ENCODE peak calls at places on chromosome 21, in six cellular contexts. One of them, this sample, is unnamed.

GRCh38 chr21:15730484-15731242 is 881 bp downstream of the USP25 start:
- DNase-seq in D341Med: no peak
- DNase-seq in epithelial cell of proximal tubule: no peak
- DNase-seq in cardiac septum: peak
- DNase-seq in OCI-M1: peak
- DNase-seq in endothelial cell: no peak
- DNase-seq in this sample: no peak

GRCh38 chr21:42754270-42754933 is 101.0 kb downstream of the PDE9A start:
- DNase-seq in epithelial cell of proximal tubule: no peak
- DNase-seq in endothelial cell: no peak
- DNase-seq in cardiac septum: no peak
- DNase-seq in D341Med: no peak
- DNase-seq in OCI-M1: no peak
- DNase-seq in this sample: no peak

GRCh38 chr21:46368533-46369285 is 44.8 kb downstream of the PCNT start:
- DNase-seq in cardiac septum: no peak
- DNase-seq in epithelial cell of proximal tubule: no peak
- DNase-seq in endothelial cell: no peak
- DNase-seq in D341Med: no peak
- DNase-seq in OCI-M1: peak
- DNase-seq in this sample: no peak

GRCh38 chr21:44365251-44365966 is 12.0 kb downstream of the TRPM2 start:
- DNase-seq in OCI-M1: no peak
- DNase-seq in D341Med: peak
- DNase-seq in endothelial cell: no peak
- DNase-seq in cardiac septum: no peak
- DNase-seq in epithelial cell of proximal tubule: no peak
- DNase-seq in this sample: no peak

GRCh38 chr21:31107871-31108270 is 69.6 kb upstream of the KRTAP19-8 start:
- DNase-seq in endothelial cell: no peak
- DNase-seq in cardiac septum: no peak
- DNase-seq in D341Med: no peak
- DNase-seq in OCI-M1: no peak
- DNase-seq in epithelial cell of proximal tubule: no peak
- DNase-seq in this sample: no peak

GRCh38 chr21:17673261-17674020 is 60.7 kb upstream of the BTG3 start:
- DNase-seq in OCI-M1: no peak
- DNase-seq in cardiac septum: no peak
- DNase-seq in epithelial cell of proximal tubule: no peak
- DNase-seq in endothelial cell: no peak
- DNase-seq in D341Med: no peak
- DNase-seq in this sample: peak

GRCh38 chr21:39681845-39682244 is 63.1 kb upstream of the IGSF5 start:
- DNase-seq in endothelial cell: no peak
- DNase-seq in OCI-M1: no peak
- DNase-seq in cardiac septum: no peak
- DNase-seq in D341Med: no peak
- DNase-seq in epithelial cell of proximal tubule: peak
- DNase-seq in this sample: peak

GRCh38 chr21:17903029-17903806 is 84.1 kb upstream of the C21orf91 start:
- DNase-seq in D341Med: no peak
- DNase-seq in cardiac septum: no peak
- DNase-seq in endothelial cell: no peak
- DNase-seq in OCI-M1: peak
- DNase-seq in epithelial cell of proximal tubule: no peak
- DNase-seq in this sample: peak

GRCh38 chr21:40049031-40049958 is 182.1 kb downstream of the PCP4 start:
- DNase-seq in OCI-M1: peak
- DNase-seq in cardiac septum: no peak
- DNase-seq in D341Med: no peak
- DNase-seq in epithelial cell of proximal tubule: peak
- DNase-seq in endothelial cell: no peak
- DNase-seq in this sample: peak

GRCh38 chr21:39867198-39867650 is at the start of gene PCP4:
- DNase-seq in OCI-M1: peak
- DNase-seq in cardiac septum: no peak
- DNase-seq in endothelial cell: peak
- DNase-seq in epithelial cell of proximal tubule: no peak
- DNase-seq in D341Med: peak
- DNase-seq in this sample: peak

GRCh38 chr21:23093259-23093658 is 2095.1 kb downstream of the NCAM2 start:
- DNase-seq in cardiac septum: no peak
- DNase-seq in D341Med: no peak
- DNase-seq in endothelial cell: no peak
- DNase-seq in epithelial cell of proximal tubule: no peak
- DNase-seq in OCI-M1: no peak
- DNase-seq in this sample: no peak

GRCh38 chr21:23452384-23453083 is 2154.7 kb downstream of the MRPL39 start:
- DNase-seq in epithelial cell of proximal tubule: peak
- DNase-seq in cardiac septum: no peak
- DNase-seq in endothelial cell: peak
- DNase-seq in D341Med: no peak
- DNase-seq in OCI-M1: no peak
- DNase-seq in this sample: no peak

GRCh38 chr21:42883921-42884320 is 4.6 kb upstream of the WDR4 start:
- DNase-seq in D341Med: no peak
- DNase-seq in endothelial cell: no peak
- DNase-seq in cardiac septum: no peak
- DNase-seq in epithelial cell of proximal tubule: no peak
- DNase-seq in OCI-M1: no peak
- DNase-seq in this sample: no peak

GRCh38 chr21:14559144-14559543 is 13.0 kb upstream of the SAMSN1 start:
- DNase-seq in D341Med: no peak
- DNase-seq in cardiac septum: no peak
- DNase-seq in OCI-M1: no peak
- DNase-seq in endothelial cell: no peak
- DNase-seq in epithelial cell of proximal tubule: no peak
- DNase-seq in this sample: no peak

GRCh38 chr21:42533306-42533962 is 19.8 kb downstream of the SLC37A1 start:
- DNase-seq in OCI-M1: no peak
- DNase-seq in epithelial cell of proximal tubule: no peak
- DNase-seq in cardiac septum: peak
- DNase-seq in D341Med: no peak
- DNase-seq in endothelial cell: no peak
- DNase-seq in this sample: no peak

GRCh38 chr21:33734326-33734725 is 92.0 kb downstream of the ITSN1 start:
- DNase-seq in cardiac septum: no peak
- DNase-seq in D341Med: no peak
- DNase-seq in OCI-M1: no peak
- DNase-seq in epithelial cell of proximal tubule: no peak
- DNase-seq in endothelial cell: no peak
- DNase-seq in this sample: no peak

GRCh38 chr21:29372063-29372802 is 73.5 kb downstream of the BACH1 start:
- DNase-seq in D341Med: peak
- DNase-seq in OCI-M1: peak
- DNase-seq in epithelial cell of proximal tubule: no peak
- DNase-seq in cardiac septum: no peak
- DNase-seq in endothelial cell: peak
- DNase-seq in this sample: peak

GRCh38 chr21:31265293-31265692 is 78.8 kb downstream of the TIAM1 start:
- DNase-seq in epithelial cell of proximal tubule: no peak
- DNase-seq in OCI-M1: no peak
- DNase-seq in endothelial cell: no peak
- DNase-seq in cardiac septum: no peak
- DNase-seq in D341Med: no peak
- DNase-seq in this sample: no peak

GRCh38 chr21:45319461-45320211 is 31.9 kb upstream of the POFUT2 start:
- DNase-seq in D341Med: no peak
- DNase-seq in cardiac septum: peak
- DNase-seq in OCI-M1: peak
- DNase-seq in epithelial cell of proximal tubule: no peak
- DNase-seq in endothelial cell: no peak
- DNase-seq in this sample: peak

GRCh38 chr21:42012344-42012743 is 2.2 kb upstream of the ZBTB21 start:
- DNase-seq in epithelial cell of proximal tubule: no peak
- DNase-seq in cardiac septum: no peak
- DNase-seq in OCI-M1: no peak
- DNase-seq in D341Med: peak
- DNase-seq in endothelial cell: no peak
- DNase-seq in this sample: no peak

GRCh38 chr21:42108554-42108885 is 37.4 kb downstream of the UMODL1 start:
- DNase-seq in OCI-M1: no peak
- DNase-seq in cardiac septum: no peak
- DNase-seq in epithelial cell of proximal tubule: no peak
- DNase-seq in D341Med: no peak
- DNase-seq in endothelial cell: no peak
- DNase-seq in this sample: no peak

GRCh38 chr21:35438643-35439404 is 389.7 kb upstream of the RUNX1 start:
- DNase-seq in D341Med: no peak
- DNase-seq in cardiac septum: no peak
- DNase-seq in epithelial cell of proximal tubule: no peak
- DNase-seq in endothelial cell: no peak
- DNase-seq in OCI-M1: peak
- DNase-seq in this sample: no peak

GRCh38 chr21:42524341-42525227 is 10.9 kb downstream of the SLC37A1 start:
- DNase-seq in cardiac septum: no peak
- DNase-seq in D341Med: no peak
- DNase-seq in epithelial cell of proximal tubule: no peak
- DNase-seq in OCI-M1: peak
- DNase-seq in endothelial cell: no peak
- DNase-seq in this sample: no peak

GRCh38 chr21:35996217-35996616 is 64.1 kb downstream of the SETD4 start:
- DNase-seq in endothelial cell: no peak
- DNase-seq in D341Med: no peak
- DNase-seq in OCI-M1: peak
- DNase-seq in epithelial cell of proximal tubule: no peak
- DNase-seq in cardiac septum: no peak
- DNase-seq in this sample: no peak

GRCh38 chr21:38422067-38422466 is 76.2 kb downstream of the ERG start:
- DNase-seq in endothelial cell: no peak
- DNase-seq in epithelial cell of proximal tubule: no peak
- DNase-seq in cardiac septum: no peak
- DNase-seq in OCI-M1: no peak
- DNase-seq in D341Med: no peak
- DNase-seq in this sample: no peak

GRCh38 chr21:46515109-46515508 is 56.4 kb downstream of the DIP2A start:
- DNase-seq in D341Med: no peak
- DNase-seq in cardiac septum: no peak
- DNase-seq in epithelial cell of proximal tubule: no peak
- DNase-seq in endothelial cell: no peak
- DNase-seq in OCI-M1: peak
- DNase-seq in this sample: peak

GRCh38 chr21:27649746-27650145 is 682.9 kb upstream of the ADAMTS5 start:
- DNase-seq in OCI-M1: no peak
- DNase-seq in endothelial cell: no peak
- DNase-seq in epithelial cell of proximal tubule: no peak
- DNase-seq in D341Med: no peak
- DNase-seq in cardiac septum: no peak
- DNase-seq in this sample: no peak

GRCh38 chr21:34639882-34640788 is 25.2 kb upstream of the RCAN1 start:
- DNase-seq in endothelial cell: no peak
- DNase-seq in D341Med: no peak
- DNase-seq in cardiac septum: no peak
- DNase-seq in OCI-M1: peak
- DNase-seq in epithelial cell of proximal tubule: no peak
- DNase-seq in this sample: no peak

GRCh38 chr21:39518055-39518844 is 66.5 kb downstream of the SH3BGR start:
- DNase-seq in OCI-M1: peak
- DNase-seq in cardiac septum: no peak
- DNase-seq in endothelial cell: peak
- DNase-seq in D341Med: peak
- DNase-seq in epithelial cell of proximal tubule: no peak
- DNase-seq in this sample: peak

GRCh38 chr21:42991992-42992740 is 17.8 kb downstream of the PKNOX1 start:
- DNase-seq in cardiac septum: no peak
- DNase-seq in epithelial cell of proximal tubule: peak
- DNase-seq in OCI-M1: no peak
- DNase-seq in D341Med: no peak
- DNase-seq in endothelial cell: peak
- DNase-seq in this sample: peak

GRCh38 chr21:35603471-35603870 is 456.9 kb downstream of the SETD4 start:
- DNase-seq in D341Med: no peak
- DNase-seq in epithelial cell of proximal tubule: no peak
- DNase-seq in endothelial cell: no peak
- DNase-seq in cardiac septum: no peak
- DNase-seq in OCI-M1: no peak
- DNase-seq in this sample: no peak

GRCh38 chr21:29656504-29657227 is 283.1 kb downstream of the GRIK1 start:
- DNase-seq in OCI-M1: peak
- DNase-seq in D341Med: no peak
- DNase-seq in cardiac septum: no peak
- DNase-seq in epithelial cell of proximal tubule: peak
- DNase-seq in endothelial cell: no peak
- DNase-seq in this sample: peak

GRCh38 chr21:33874161-33874560 is 41.4 kb downstream of the ATP5PO start:
- DNase-seq in endothelial cell: no peak
- DNase-seq in cardiac septum: no peak
- DNase-seq in OCI-M1: no peak
- DNase-seq in D341Med: no peak
- DNase-seq in epithelial cell of proximal tubule: no peak
- DNase-seq in this sample: no peak